ENCODE peak calls at places on chromosomes 1 and 21, in five cellular contexts. One of them, this sample, is unnamed.

GRCh38 chr1:173503391-173503790 is 26.3 kb downstream of the PRDX6 start:
- DNase-seq in NCI-H345: peak
- DNase-seq in T-helper 22 cell: no peak
- DNase-seq in NCI-H2171: peak
- DNase-seq in NCI-H1436: no peak
- DNase-seq in this sample: no peak

GRCh38 chr21:29178936-29179335 is 48.5 kb downstream of the MAP3K7CL start:
- DNase-seq in NCI-H2171: no peak
- DNase-seq in T-helper 22 cell: no peak
- DNase-seq in NCI-H1436: no peak
- DNase-seq in NCI-H345: no peak
- DNase-seq in this sample: no peak

GRCh38 chr1:28249013-28249870 is 10.1 kb upstream of the SESN2 start:
- DNase-seq in NCI-H1436: peak
- DNase-seq in NCI-H2171: no peak
- DNase-seq in NCI-H345: peak
- DNase-seq in T-helper 22 cell: no peak
- DNase-seq in this sample: no peak

GRCh38 chr1:204713541-204713940 is 28.0 kb upstream of the LRRN2 start:
- DNase-seq in T-helper 22 cell: no peak
- DNase-seq in NCI-H1436: no peak
- DNase-seq in NCI-H345: no peak
- DNase-seq in NCI-H2171: no peak
- DNase-seq in this sample: no peak

GRCh38 chr1:241813768-241814270 is 34.2 kb upstream of the EXO1 start:
- DNase-seq in NCI-H1436: no peak
- DNase-seq in NCI-H2171: no peak
- DNase-seq in T-helper 22 cell: no peak
- DNase-seq in NCI-H345: no peak
- DNase-seq in this sample: no peak

GRCh38 chr1:174812656-174813055 is 187.1 kb upstream of the CACYBP start:
- DNase-seq in NCI-H1436: no peak
- DNase-seq in NCI-H345: no peak
- DNase-seq in T-helper 22 cell: no peak
- DNase-seq in NCI-H2171: no peak
- DNase-seq in this sample: no peak

GRCh38 chr21:39319251-39319756 is 5.9 kb upstream of the BRWD1 start:
- DNase-seq in NCI-H2171: no peak
- DNase-seq in NCI-H345: no peak
- DNase-seq in NCI-H1436: no peak
- DNase-seq in T-helper 22 cell: no peak
- DNase-seq in this sample: no peak

GRCh38 chr1:88983791-88984552 is 8.5 kb downstream of the KYAT3 start:
- DNase-seq in NCI-H345: peak
- DNase-seq in NCI-H2171: peak
- DNase-seq in NCI-H1436: peak
- DNase-seq in T-helper 22 cell: peak
- DNase-seq in this sample: no peak

GRCh38 chr1:5739561-5740078 is 252.6 kb downstream of the NPHP4 start:
- DNase-seq in NCI-H1436: no peak
- DNase-seq in NCI-H345: no peak
- DNase-seq in NCI-H2171: no peak
- DNase-seq in T-helper 22 cell: no peak
- DNase-seq in this sample: no peak

This sample was measured in effector memory CD4-positive, alpha-beta T cell.